ENCODE peak calls at places on chromosome 10, in four cellular contexts. S is GM12878, G is islet precursor cell, H is globus pallidus. M is an unnamed sample.

GRCh38 chr10:75483188-75483587 is 51.8 kb downstream of the LRMDA start:
- DNase-seq in S (no peak), G (no peak), H (no peak), M (no peak)

GRCh38 chr10:114181971-114182370 is 2.8 kb downstream of the TDRD1 start:
- DNase-seq in S (no peak), G (no peak), H (no peak), M (no peak)

GRCh38 chr10:2929859-2930258 is 137.5 kb upstream of the PFKP start:
- DNase-seq in S (no peak), G (peak), H (no peak), M (peak)

GRCh38 chr10:43959364-43959763 is 310.7 kb upstream of the ZNF32 start:
- DNase-seq in S (no peak), G (no peak), H (no peak), M (peak)

GRCh38 chr10:94279835-94280709 is 82.7 kb downstream of the NOC3L start:
- DNase-seq in S (peak), G (peak), H (peak), M (peak)

GRCh38 chr10:95290801-95291633 is at the start of gene PDLIM1:
- DNase-seq in S (no peak), G (peak), H (no peak), M (peak)

GRCh38 chr10:71509444-71509843 is 112.7 kb downstream of the CDH23 start:
- DNase-seq in S (no peak), G (no peak), H (no peak), M (no peak)

GRCh38 chr10:64731016-64731415 is 1209.8 kb downstream of the REEP3 start:
- DNase-seq in S (no peak), G (no peak), H (no peak), M (no peak)

GRCh38 chr10:67114945-67115344 is 189.1 kb downstream of the LRRTM3 start:
- DNase-seq in S (no peak), G (no peak), H (no peak), M (no peak)

GRCh38 chr10:110876788-110877187 is 5.1 kb downstream of the PDCD4 start:
- DNase-seq in S (no peak), G (no peak), H (no peak), M (no peak)

GRCh38 chr10:119022846-119023552 is 6.5 kb upstream of the NANOS1 start:
- DNase-seq in S (no peak), G (peak), H (no peak), M (peak)

GRCh38 chr10:50536617-50537252 is 87.0 kb downstream of the SGMS1 start:
- DNase-seq in S (no peak), G (no peak), H (no peak), M (no peak)

GRCh38 chr10:561721-562120 is 127.7 kb downstream of the DIP2C start:
- DNase-seq in S (no peak), G (no peak), H (no peak), M (no peak)

GRCh38 chr10:596725-597345 is 92.6 kb downstream of the DIP2C start:
- DNase-seq in S (no peak), G (no peak), H (no peak), M (no peak)

GRCh38 chr10:78861456-78862327 is 207.1 kb upstream of the ZMIZ1 start:
- DNase-seq in S (no peak), G (peak), H (no peak), M (no peak)

GRCh38 chr10:62632071-62632809 is 172.3 kb upstream of the ADO start:
- DNase-seq in S (peak), G (peak), H (no peak), M (no peak)

GRCh38 chr10:57102234-57102633 is 741.2 kb upstream of the ZWINT start:
- DNase-seq in S (no peak), G (no peak), H (no peak), M (peak)

GRCh38 chr10:95469251-95469650 is 91.9 kb downstream of the SORBS1 start:
- DNase-seq in S (no peak), G (no peak), H (no peak), M (no peak)

GRCh38 chr10:73589538-73590126 is 1.5 kb downstream of the USP54 start:
- DNase-seq in S (no peak), G (no peak), H (peak), M (peak)

GRCh38 chr10:62681211-62681940 is 123.1 kb upstream of the ADO start:
- DNase-seq in S (peak), G (peak), H (no peak), M (peak)

GRCh38 chr10:105691811-105692210 is 1050.7 kb downstream of the SORCS3 start:
- DNase-seq in S (no peak), G (no peak), H (no peak), M (no peak)

GRCh38 chr10:24209946-24210491 is 1.1 kb downstream of the KIAA1217 start:
- DNase-seq in S (peak), G (peak), H (no peak), M (peak)

GRCh38 chr10:50385610-50386009 is 134.3 kb upstream of the ASAH2 start:
- DNase-seq in S (no peak), G (no peak), H (peak), M (no peak)

GRCh38 chr10:132197271-132198067 is 10.7 kb downstream of the DPYSL4 start:
- DNase-seq in S (no peak), G (no peak), H (no peak), M (no peak)

GRCh38 chr10:43259248-43259980 is 7.5 kb downstream of the RASGEF1A start:
- DNase-seq in S (no peak), G (peak), H (no peak), M (no peak)

M was measured in endodermal cell.